ENCODE peak calls at places on chromosomes 2 and 18, in nine cellular contexts. P, Q, G, D, O, S, C, Z and F are unnamed samples.

GRCh38 chr2:42371621-42372473 is 10.8 kb upstream of the COX7A2L start:
- DNase-seq in P (no peak), Q (no peak), G (no peak), D (no peak), O (no peak), S (no peak), C (peak), Z (no peak), F (peak)

GRCh38 chr2:177314722-177315264 is 50.3 kb upstream of the NFE2L2 start:
- DNase-seq in P (no peak), Q (no peak), G (no peak), D (no peak), O (no peak), S (no peak), C (peak), Z (no peak), F (no peak)

GRCh38 chr2:62920070-62920469 is 130.6 kb upstream of the OTX1 start:
- DNase-seq in P (no peak), Q (peak), G (no peak), D (no peak), O (no peak), S (no peak), C (no peak), Z (no peak), F (peak)

GRCh38 chr2:8548871-8549221 is 133.0 kb upstream of the ID2 start:
- DNase-seq in P (peak), Q (no peak), G (no peak), D (no peak), O (no peak), S (no peak), C (no peak), Z (no peak), F (no peak)

GRCh38 chr2:15634846-15635490 is 43.3 kb downstream of the DDX1 start:
- DNase-seq in P (no peak), Q (peak), G (no peak), D (no peak), O (no peak), S (no peak), C (no peak), Z (no peak), F (no peak)

GRCh38 chr2:74137651-74138050 is 10.1 kb downstream of the BOLA3 start:
- DNase-seq in P (no peak), Q (no peak), G (no peak), D (no peak), O (no peak), S (no peak), C (peak), Z (no peak), F (no peak)

GRCh38 chr2:179172894-179173293 is 91.7 kb downstream of the SESTD1 start:
- DNase-seq in P (no peak), Q (no peak), G (no peak), D (no peak), O (no peak), S (no peak), C (no peak), Z (no peak), F (no peak)

GRCh38 chr2:46469116-46469515 is 10.2 kb upstream of the TMEM247 start:
- DNase-seq in P (no peak), Q (no peak), G (no peak), D (no peak), O (no peak), S (no peak), C (peak), Z (no peak), F (no peak)

GRCh38 chr2:149330127-149331022 is at the start of gene LYPD6:
- DNase-seq in P (peak), Q (peak), G (peak), D (peak), O (no peak), S (peak), C (peak), Z (no peak), F (peak)

GRCh38 chr2:174158003-174158402 is 90.3 kb downstream of the OLA1 start:
- DNase-seq in P (no peak), Q (peak), G (peak), D (no peak), O (no peak), S (peak), C (peak), Z (no peak), F (peak)

GRCh38 chr18:62558015-62558663 is 35.3 kb downstream of the ZCCHC2 start:
- DNase-seq in P (no peak), Q (no peak), G (peak), D (no peak), O (no peak), S (no peak), C (no peak), Z (no peak), F (no peak)

GRCh38 chr2:148907085-148907785 is 32.2 kb downstream of the KIF5C start:
- DNase-seq in P (no peak), Q (no peak), G (peak), D (no peak), O (no peak), S (no peak), C (no peak), Z (no peak), F (no peak)

GRCh38 chr2:72367530-72368225 is 220.0 kb upstream of the CYP26B1 start:
- DNase-seq in P (peak), Q (peak), G (no peak), D (peak), O (no peak), S (peak), C (peak), Z (no peak), F (peak)

GRCh38 chr2:231613655-231614558 is 21.2 kb downstream of the TEX44 start:
- DNase-seq in P (peak), Q (peak), G (peak), D (peak), O (peak), S (peak), C (peak), Z (peak), F (peak)

GRCh38 chr2:141933226-141933625 is 197.6 kb downstream of the LRP1B start:
- DNase-seq in P (no peak), Q (no peak), G (no peak), D (no peak), O (no peak), S (no peak), C (no peak), Z (no peak), F (peak)

GRCh38 chr18:37565985-37566478 is 434 bp upstream of the CELF4 start:
- DNase-seq in P (peak), Q (peak), G (no peak), D (peak), O (peak), S (peak), C (peak), Z (no peak), F (peak)

GRCh38 chr2:59905731-59906130 is 647.7 kb downstream of the BCL11A start:
- DNase-seq in P (no peak), Q (no peak), G (peak), D (no peak), O (no peak), S (no peak), C (no peak), Z (no peak), F (no peak)

GRCh38 chr2:10352972-10353371 is 50.3 kb downstream of the HPCAL1 start:
- DNase-seq in P (no peak), Q (no peak), G (no peak), D (no peak), O (no peak), S (no peak), C (no peak), Z (no peak), F (no peak)

GRCh38 chr2:8178916-8179315 is 502.9 kb upstream of the ID2 start:
- DNase-seq in P (no peak), Q (no peak), G (no peak), D (no peak), O (no peak), S (no peak), C (no peak), Z (no peak), F (no peak)

GRCh38 chr2:79040967-79041582 is 15.6 kb downstream of the REG3G start:
- DNase-seq in P (no peak), Q (no peak), G (no peak), D (no peak), O (no peak), S (peak), C (no peak), Z (no peak), F (no peak)

GRCh38 chr18:8929381-8929780 is 173.1 kb upstream of the NDUFV2 start:
- DNase-seq in P (no peak), Q (no peak), G (no peak), D (no peak), O (no peak), S (no peak), C (no peak), Z (no peak), F (peak)

GRCh38 chr18:70194227-70194890 is 11.1 kb downstream of the RTTN start:
- DNase-seq in P (no peak), Q (no peak), G (peak), D (no peak), O (no peak), S (no peak), C (no peak), Z (no peak), F (no peak)

DNA sequence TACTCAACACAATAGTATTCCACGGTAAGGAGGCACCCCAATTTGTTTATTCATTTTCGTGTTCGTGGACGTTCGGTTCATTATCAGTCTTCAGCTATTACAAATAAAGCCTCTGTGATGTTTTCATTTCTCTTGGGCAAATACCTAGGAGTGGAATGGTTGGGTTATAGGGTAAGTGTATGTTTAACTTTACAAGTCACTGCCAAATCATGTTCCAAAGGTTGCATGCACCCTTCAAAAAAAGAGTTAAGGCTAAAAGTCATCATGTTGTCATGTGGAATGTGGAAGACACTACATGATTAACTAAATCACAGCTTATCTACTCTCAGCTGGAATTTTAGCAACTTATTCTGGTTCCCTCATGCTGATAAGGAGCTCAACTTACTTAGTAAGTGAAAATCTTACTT is 15.8 kb downstream of the INO80C start:
- DNase-seq in P (no peak), Q (no peak), G (no peak), D (no peak), O (no peak), S (peak), C (no peak), Z (no peak), F (no peak)
- H3K4me3 ChIP-seq in P (no peak), Q (no peak), G (no peak), D (no peak), O (no peak), S (no peak), C (no peak), Z (no peak), F (no peak)

GRCh38 chr18:68459968-68460367 is 254.9 kb downstream of the TMX3 start:
- DNase-seq in P (no peak), Q (no peak), G (no peak), D (no peak), O (no peak), S (no peak), C (no peak), Z (no peak), F (no peak)
- TF ChIP-seq CTCF in P (no peak), Q (no peak), G (no peak), D (no peak), O (no peak), S (no peak), C (no peak), Z (no peak), F (no peak)

GRCh38 chr2:169571571-169571970 is 2.1 kb downstream of the FASTKD1 start:
- DNase-seq in P (no peak), Q (no peak), G (no peak), D (no peak), O (no peak), S (no peak), C (no peak), Z (no peak), F (no peak)

GRCh38 chr2:169573974-169574299 is 272 bp upstream of the FASTKD1 start:
- DNase-seq in P (no peak), Q (no peak), G (no peak), D (no peak), O (no peak), S (no peak), C (no peak), Z (no peak), F (no peak)

GRCh38 chr2:169572821-169573159 is 875 bp downstream of the FASTKD1 start:
- DNase-seq in P (no peak), Q (no peak), G (no peak), D (no peak), O (no peak), S (no peak), C (no peak), Z (no peak), F (no peak)

GRCh38 chr2:169573160-169573973 is at the start of gene FASTKD1:
- DNase-seq in P (peak), Q (peak), G (peak), D (peak), O (peak), S (peak), C (peak), Z (peak), F (peak)

DNA sequence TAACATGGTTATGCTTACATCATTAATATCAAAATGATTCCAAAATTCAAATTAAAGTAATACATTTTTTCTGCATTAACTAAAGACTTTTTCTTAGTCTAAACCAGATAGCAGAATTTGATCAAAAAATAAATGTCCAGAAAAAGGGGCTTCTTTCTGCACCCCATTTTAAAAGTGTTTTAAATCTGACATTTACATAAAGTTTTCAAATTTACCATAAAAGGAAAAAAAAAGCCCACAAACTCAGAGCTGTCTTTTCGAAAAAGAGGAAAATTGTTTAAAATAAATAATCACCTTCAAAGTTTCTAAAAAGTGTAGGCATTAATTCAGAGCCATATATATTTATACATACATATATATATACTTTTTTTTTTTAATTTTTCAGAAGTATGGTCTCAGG is 1.5 kb downstream of the FASTKD1 start:
- DNase-seq in P (no peak), Q (no peak), G (no peak), D (no peak), O (no peak), S (no peak), C (no peak), Z (no peak), F (no peak)
- H3K4me3 ChIP-seq in P (peak), Q (no peak), G (peak), D (no peak), O (no peak), S (peak), C (peak), Z (no peak), F (no peak)

GRCh38 chr2:135913726-135914365 is 37.6 kb upstream of the MCM6 start:
- DNase-seq in P (no peak), Q (peak), G (peak), D (no peak), O (no peak), S (peak), C (no peak), Z (no peak), F (peak)

GRCh38 chr2:135914485-135914884 is 38.2 kb upstream of the MCM6 start:
- DNase-seq in P (no peak), Q (no peak), G (no peak), D (no peak), O (no peak), S (no peak), C (no peak), Z (no peak), F (no peak)

DNA sequence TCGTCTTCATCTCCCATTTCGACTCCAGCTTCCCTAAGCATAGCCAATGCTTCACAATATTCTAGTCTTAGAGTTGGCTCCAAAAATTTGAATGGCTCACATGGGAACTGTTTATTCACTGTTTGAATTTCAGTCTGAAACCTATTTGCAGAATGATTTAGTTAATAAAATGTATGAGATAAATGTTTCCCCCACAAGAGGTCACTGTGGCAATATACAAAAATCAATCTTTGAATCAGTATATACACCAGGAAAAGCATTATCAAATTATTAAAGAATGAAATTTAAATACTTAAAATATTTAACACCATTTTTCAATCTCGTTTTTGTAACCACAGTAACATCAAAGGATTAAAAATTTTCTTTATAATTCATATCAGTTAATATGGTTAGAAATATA is 40.0 kb upstream of the MCM6 start:
- DNase-seq in P (no peak), Q (peak), G (peak), D (no peak), O (no peak), S (peak), C (no peak), Z (no peak), F (peak)
- TF ChIP-seq CTCF in P (peak), Q (peak), G (peak), D (peak), O (peak), S (peak), C (peak), Z (peak), F (peak)

DNA sequence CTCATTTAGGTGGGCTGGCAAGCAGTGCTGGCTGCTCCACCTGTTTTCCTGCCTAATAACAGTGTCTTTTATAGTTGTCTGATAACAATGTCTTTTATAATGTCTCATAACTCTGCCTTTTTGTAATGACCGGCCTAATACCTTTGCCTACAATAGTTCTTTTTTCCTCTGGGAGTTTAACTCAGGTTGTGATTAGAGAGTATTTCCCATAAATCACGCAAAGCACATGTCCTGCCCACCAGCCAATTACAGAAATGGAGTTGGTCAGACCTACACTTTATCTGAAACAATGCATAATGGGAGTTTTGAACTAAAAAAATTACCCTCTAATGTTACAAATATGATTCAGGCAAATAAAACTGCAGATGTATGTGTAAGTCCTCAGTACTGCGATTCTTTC is 147.1 kb downstream of the AGAP1 start:
- DNase-seq in P (no peak), Q (peak), G (no peak), D (no peak), O (no peak), S (no peak), C (no peak), Z (no peak), F (no peak)
- H3K4me3 ChIP-seq in P (no peak), Q (no peak), G (no peak), D (no peak), O (no peak), S (no peak), C (no peak), Z (no peak), F (no peak)